ENCODE peak calls at places on chromosomes 13 and 19, in seven cellular contexts. M is AG08396; U is NB4; L is activated naive CD4-positive, alpha-beta T cell treated with Interleukin-2 at 50 U/mL for 16 hours; D is NCI-H1436; P is fibroblast of the conjunctiva; Z is NCI-H187 treated with DMSO at 0.1 percent for 48 hours. H is an unnamed sample.

GRCh38 chr13:40786568-40786996 is 2.8 kb upstream of the SLC25A15 start:
- DNase-seq in M (peak), U (peak), L (no peak), Z (no peak), P (no peak), D (no peak), H (no peak)

GRCh38 chr19:35592226-35592625 is 6.3 kb downstream of the PMIS2 start:
- DNase-seq in Z (no peak), M (peak), L (peak), P (peak), D (no peak), U (peak), H (peak)

GRCh38 chr19:50555447-50556235 is 12.6 kb downstream of the LRRC4B start:
- DNase-seq in M (no peak), L (no peak), D (no peak), U (peak), Z (no peak), P (no peak), H (no peak)

GRCh38 chr19:43624933-43625332 is 5.5 kb upstream of the ZNF428 start:
- DNase-seq in L (peak), M (no peak), D (no peak), U (peak), Z (no peak), P (no peak), H (no peak)

GRCh38 chr13:41562541-41563178 is 105.3 kb downstream of the RGCC start:
- DNase-seq in U (no peak), M (no peak), Z (no peak), P (no peak), L (no peak), D (no peak), H (no peak)

GRCh38 chr19:34256835-34257558 is 2.6 kb downstream of the GARRE1 start:
- DNase-seq in L (no peak), D (no peak), U (no peak), P (peak), M (no peak), Z (no peak), H (no peak)

GRCh38 chr13:66875264-66875663 is 354.9 kb downstream of the PCDH9 start:
- DNase-seq in U (no peak), L (no peak), D (no peak), M (no peak), P (no peak), Z (no peak), H (no peak)

GRCh38 chr19:33685541-33685940 is 63.8 kb downstream of the CHST8 start:
- DNase-seq in Z (no peak), M (no peak), L (no peak), P (no peak), U (no peak), D (no peak), H (no peak)

GRCh38 chr13:113669231-113669870 is 2.3 kb downstream of the GRK1 start:
- DNase-seq in Z (no peak), P (no peak), M (no peak), L (no peak), D (no peak), U (no peak), H (no peak)

H was measured in Kasumi-1.